ENCODE peak calls at places on chromosomes 3 and 15, in six cellular contexts. O, L, H, X, J and K are unnamed samples.
A peak's percentile ranks its signal among the peaks of the same experiment; 100 is the strongest.

GRCh38 chr3:161389445-161390036 is 18.2 kb upstream of the SPTSSB start:
- DNase-seq in L (no peak), X (no peak), O (no peak), J (no peak), H (no peak), K (no peak)

GRCh38 chr15:39767921-39768320 is 14.7 kb downstream of the FSIP1 start:
- DNase-seq in H (no peak), J (no peak), L (no peak), X (no peak), O (no peak), K (no peak)

GRCh38 chr3:39208463-39209055 is 16.2 kb upstream of the XIRP1 start:
- DNase-seq in X (no peak), L (no peak), H (peak; percentile 10), O (peak; percentile 66), J (peak; percentile 78), K (peak; percentile 64)

GRCh38 chr3:97810779-97811390 is 10.9 kb upstream of the CRYBG3 start:
- DNase-seq in J (no peak), X (no peak), L (no peak), O (no peak), H (no peak), K (no peak)

GRCh38 chr15:89196994-89197393 is 24.4 kb downstream of the RLBP1 start:
- DNase-seq in J (no peak), H (no peak), O (no peak), L (no peak), X (no peak), K (no peak)

GRCh38 chr3:147735662-147736061 is 326.5 kb downstream of the ZIC1 start:
- DNase-seq in X (no peak), L (no peak), O (no peak), J (no peak), H (no peak), K (no peak)

GRCh38 chr15:69031013-69032001 is 16.8 kb downstream of the NOX5 start:
- DNase-seq in H (no peak), J (peak; percentile 74), X (peak; percentile 7), O (peak; percentile 57), L (no peak), K (peak; percentile 14)

GRCh38 chr3:55541016-55541415 is 53.9 kb upstream of the WNT5A start:
- DNase-seq in L (no peak), X (no peak), J (no peak), H (no peak), O (no peak), K (no peak)

GRCh38 chr15:63476229-63476632 is 28.2 kb upstream of the USP3 start:
- DNase-seq in J (no peak), X (no peak), O (peak; percentile 68), H (no peak), L (no peak), K (no peak)

GRCh38 chr3:49111347-49111746 is 6.8 kb upstream of the QARS1 start:
- DNase-seq in X (no peak), O (no peak), J (peak; percentile 53), L (no peak), H (no peak), K (no peak)

GRCh38 chr3:150528359-150528797 is 17.9 kb downstream of the SERP1 start:
- DNase-seq in O (no peak), J (no peak), L (no peak), H (no peak), X (no peak), K (no peak)

GRCh38 chr3:119034256-119035013 is at the start of gene IGSF11:
- DNase-seq in J (peak; percentile 91), L (peak; percentile 14), O (peak; percentile 84), X (peak; percentile 66), H (peak; percentile 1), K (peak; percentile 8)

GRCh38 chr15:90988249-90988648 is 6.1 kb downstream of the PRC1 start:
- DNase-seq in O (no peak), L (no peak), H (peak; percentile 8), J (no peak), X (no peak), K (no peak)

GRCh38 chr15:22945071-22945470 is 35.1 kb downstream of the CYFIP1 start:
- DNase-seq in X (no peak), O (no peak), L (no peak), J (no peak), H (no peak), K (no peak)

GRCh38 chr3:32310918-32311839 is 72.7 kb downstream of the CMTM8 start:
- DNase-seq in L (no peak), O (peak; percentile 39), X (no peak), J (no peak), H (no peak), K (no peak)

GRCh38 chr15:79035111-79035601 is 55.4 kb downstream of the RASGRF1 start:
- DNase-seq in O (no peak), J (no peak), H (no peak), L (no peak), X (no peak), K (no peak)

GRCh38 chr15:31083394-31083790 is 18.1 kb downstream of the TRPM1 start:
- DNase-seq in J (no peak), X (no peak), H (no peak), O (no peak), L (no peak), K (no peak)

GRCh38 chr3:29195055-29195454 is 85.8 kb upstream of the RBMS3 start:
- DNase-seq in H (no peak), O (no peak), X (no peak), L (no peak), J (no peak), K (no peak)

GRCh38 chr3:151327571-151328198 is 1.7 kb downstream of the P2RY13 start:
- DNase-seq in O (no peak), L (no peak), X (no peak), J (no peak), H (no peak), K (no peak)